ENCODE peak calls at places on chromosomes 3 and 15, in ten cellular contexts. Z is lung, G is psoas muscle, O is fibroblast of lung, A is A549, H is cardiac fibroblast, I is astrocyte of the spinal cord, S is foreskin fibroblast, F is breast epithelium, T is left ventricle myocardium inferior. Q is an unnamed sample.

GRCh38 chr15:72521682-72522081 is 47.6 kb downstream of the ARIH1 start:
- DNase-seq in Z (no peak), G (no peak), O (peak), A (no peak), H (peak), I (peak), S (peak), F (no peak), T (no peak), Q (no peak)

GRCh38 chr3:90092994-90093393 is 985.6 kb downstream of the EPHA3 start:
- DNase-seq in Z (no peak), G (no peak), O (peak), A (no peak), H (peak), I (peak), S (peak), F (no peak), T (no peak), Q (no peak)

GRCh38 chr3:173584834-173585831 is 187.6 kb downstream of the NLGN1 start:
- DNase-seq in Z (no peak), G (no peak), O (peak), A (no peak), H (peak), I (peak), S (peak), F (no peak), T (peak), Q (no peak)

GRCh38 chr3:186277268-186277909 is 84.6 kb downstream of the DGKG start:
- DNase-seq in Z (no peak), G (no peak), O (peak), A (no peak), H (peak), I (peak), S (peak), F (no peak), T (no peak), Q (no peak)

GRCh38 chr3:63159764-63160163 is 118.3 kb upstream of the SYNPR start:
- DNase-seq in Z (no peak), G (no peak), O (no peak), A (no peak), H (no peak), I (no peak), S (no peak), F (no peak), T (no peak), Q (no peak)

GRCh38 chr3:71173421-71173975 is 410.0 kb downstream of the FOXP1 start:
- DNase-seq in Z (no peak), G (no peak), O (peak), A (no peak), H (peak), I (peak), S (peak), F (no peak), T (no peak), Q (peak)

GRCh38 chr15:58348095-58348812 is 83.5 kb upstream of the LIPC start:
- DNase-seq in Z (no peak), G (no peak), O (no peak), A (no peak), H (no peak), I (no peak), S (no peak), F (no peak), T (no peak), Q (no peak)

GRCh38 chr3:119669906-119670570 is 7.2 kb downstream of the COX17 start:
- DNase-seq in Z (no peak), G (no peak), O (peak), A (no peak), H (peak), I (no peak), S (peak), F (no peak), T (no peak), Q (no peak)

GRCh38 chr3:49859576-49860305 is 3.4 kb upstream of the TRAIP start:
- DNase-seq in Z (no peak), G (no peak), O (no peak), A (no peak), H (no peak), I (no peak), S (no peak), F (no peak), T (no peak), Q (no peak)

GRCh38 chr3:11306815-11307589 is 34.8 kb downstream of the ATG7 start:
- DNase-seq in Z (no peak), G (no peak), O (no peak), A (no peak), H (peak), I (peak), S (no peak), F (no peak), T (no peak), Q (no peak)

GRCh38 chr15:51076142-51076897 is 18.4 kb downstream of the TNFAIP8L3 start:
- DNase-seq in Z (no peak), G (no peak), O (no peak), A (no peak), H (no peak), I (no peak), S (no peak), F (no peak), T (no peak), Q (no peak)

GRCh38 chr3:141575879-141576743 is 89.3 kb downstream of the RASA2 start:
- DNase-seq in Z (no peak), G (no peak), O (peak), A (peak), H (peak), I (peak), S (peak), F (no peak), T (no peak), Q (no peak)

GRCh38 chr3:64399205-64399800 is 174.0 kb upstream of the PRICKLE2 start:
- DNase-seq in Z (no peak), G (no peak), O (peak), A (peak), H (peak), I (peak), S (peak), F (no peak), T (no peak), Q (no peak)

GRCh38 chr3:134312873-134313838 is 61.1 kb downstream of the AMOTL2 start:
- DNase-seq in Z (peak), G (peak), O (peak), A (no peak), H (peak), I (peak), S (peak), F (peak), T (peak), Q (no peak)

GRCh38 chr3:52248165-52248541 is 2.6 kb downstream of the PPM1M start:
- DNase-seq in Z (no peak), G (no peak), O (no peak), A (no peak), H (no peak), I (no peak), S (no peak), F (no peak), T (no peak), Q (no peak)

GRCh38 chr3:182910939-182911781 is 69.2 kb downstream of the DCUN1D1 start:
- DNase-seq in Z (no peak), G (no peak), O (no peak), A (no peak), H (no peak), I (no peak), S (no peak), F (no peak), T (no peak), Q (no peak)

GRCh38 chr3:182912476-182912875 is 67.9 kb downstream of the DCUN1D1 start:
- DNase-seq in Z (no peak), G (no peak), O (no peak), A (no peak), H (no peak), I (no peak), S (no peak), F (no peak), T (no peak), Q (no peak)

GRCh38 chr3:182908471-182908870 is 71.9 kb downstream of the DCUN1D1 start:
- DNase-seq in Z (no peak), G (no peak), O (peak), A (no peak), H (no peak), I (no peak), S (peak), F (no peak), T (no peak), Q (no peak)

GRCh38 chr3:182911782-182912111 is 68.6 kb downstream of the DCUN1D1 start:
- DNase-seq in Z (no peak), G (no peak), O (no peak), A (no peak), H (no peak), I (no peak), S (no peak), F (no peak), T (no peak), Q (no peak)

DNA sequence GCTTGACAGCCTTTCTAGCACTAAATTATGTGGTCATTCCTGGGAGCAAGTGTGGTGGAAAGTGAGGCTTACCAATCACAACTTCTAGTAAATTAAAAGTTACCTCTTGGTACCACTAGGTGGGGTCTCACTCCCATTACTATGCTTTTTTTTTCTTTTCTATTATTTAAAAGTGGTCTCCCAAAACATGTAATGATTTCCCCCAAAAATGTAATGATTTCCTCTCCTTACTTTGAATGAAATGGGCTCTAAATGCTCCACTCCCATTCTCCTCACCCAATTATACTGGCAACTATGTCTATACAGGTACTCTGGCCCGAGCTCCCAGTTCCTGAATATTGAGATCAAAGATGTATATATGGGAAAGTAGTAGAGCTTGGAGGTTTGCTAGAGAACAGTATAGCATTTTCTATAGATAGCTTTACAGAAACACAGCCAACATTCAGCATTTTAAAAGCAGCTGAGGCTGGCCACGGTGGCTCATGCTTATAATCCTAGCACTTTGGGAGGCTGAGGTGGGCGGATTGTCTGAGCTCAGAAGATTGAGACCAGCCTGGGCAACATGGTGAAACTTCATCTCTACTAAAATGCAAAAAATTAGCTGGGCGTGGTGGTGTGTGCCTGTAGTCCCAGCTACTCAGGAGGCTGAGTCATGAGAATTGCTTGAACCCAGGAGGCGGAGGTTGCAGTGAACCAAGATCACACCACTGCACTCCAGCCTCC is 70.9 kb downstream of the DCUN1D1 start:
- DNase-seq in Z (no peak), G (no peak), O (peak), A (peak), H (peak), I (peak), S (peak), F (no peak), T (no peak), Q (peak)
- TF ChIP-seq CTCF in Z (no peak), G (peak), O (peak), A (peak), H (peak), I (peak), S (peak), F (no peak), T (peak), Q (peak)

GRCh38 chr15:92908369-92909057 is 8.4 kb downstream of the CHD2 start:
- DNase-seq in Z (no peak), G (no peak), O (no peak), A (no peak), H (no peak), I (no peak), S (no peak), F (no peak), T (no peak), Q (no peak)
- H3K4me3 ChIP-seq in Z (no peak), G (peak), O (peak), A (peak), H (peak), I (peak), S (no peak), F (peak), T (peak), Q (peak)

GRCh38 chr3:72996121-72996472 is 514 bp upstream of the PPP4R2 start:
- DNase-seq in Z (no peak), G (peak), O (no peak), A (no peak), H (no peak), I (no peak), S (no peak), F (no peak), T (peak), Q (no peak)

GRCh38 chr3:72995337-72995736 is 1.3 kb upstream of the PPP4R2 start:
- DNase-seq in Z (no peak), G (no peak), O (no peak), A (no peak), H (no peak), I (no peak), S (no peak), F (no peak), T (no peak), Q (no peak)

GRCh38 chr3:72998489-72998888 is 1.9 kb downstream of the PPP4R2 start:
- DNase-seq in Z (no peak), G (no peak), O (peak), A (no peak), H (peak), I (no peak), S (no peak), F (no peak), T (no peak), Q (no peak)

GRCh38 chr3:72996473-72997333 is at the start of gene PPP4R2:
- DNase-seq in Z (peak), G (peak), O (peak), A (peak), H (peak), I (peak), S (peak), F (peak), T (peak), Q (no peak)

DNA sequence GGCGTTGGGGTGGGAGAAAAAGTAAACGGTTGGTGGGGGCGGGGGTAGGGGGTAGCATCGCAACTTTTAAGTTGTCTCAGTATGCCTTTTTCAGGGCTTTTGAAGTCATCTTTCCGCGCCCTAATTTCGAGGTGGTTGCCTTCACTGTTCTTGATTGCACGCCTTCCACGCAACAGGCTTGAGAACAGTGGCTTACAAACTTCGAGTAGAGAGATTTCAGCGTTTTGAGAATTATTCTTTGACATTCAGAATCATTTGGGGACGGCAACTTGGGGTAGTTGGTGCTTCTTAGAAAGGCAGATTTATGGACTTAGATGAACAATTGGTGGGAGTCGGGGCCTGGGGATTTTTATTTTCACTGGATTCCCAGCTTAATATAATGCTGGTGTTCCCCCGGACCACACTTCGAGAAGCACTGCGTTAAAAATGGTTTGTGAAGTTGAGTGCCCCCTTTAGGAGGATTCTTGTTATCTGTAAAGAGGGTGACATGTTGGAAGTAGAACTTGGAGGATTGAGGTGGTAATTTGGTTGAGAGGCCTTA is 880 bp downstream of the PPP4R2 start:
- DNase-seq in Z (no peak), G (no peak), O (peak), A (peak), H (peak), I (peak), S (peak), F (no peak), T (no peak), Q (peak)
- TF ChIP-seq CTCF in Z (no peak), G (peak), O (peak), A (peak), H (peak), I (peak), S (peak), F (no peak), T (peak), Q (peak)

GRCh38 chr3:27714692-27715453 is 7.2 kb downstream of the EOMES start:
- DNase-seq in Z (no peak), G (no peak), O (no peak), A (no peak), H (no peak), I (no peak), S (peak), F (no peak), T (no peak), Q (no peak)
- H3K4me3 ChIP-seq in Z (no peak), G (peak), O (peak), A (peak), H (no peak), I (no peak), S (peak), F (no peak), T (peak), Q (peak)

DNA sequence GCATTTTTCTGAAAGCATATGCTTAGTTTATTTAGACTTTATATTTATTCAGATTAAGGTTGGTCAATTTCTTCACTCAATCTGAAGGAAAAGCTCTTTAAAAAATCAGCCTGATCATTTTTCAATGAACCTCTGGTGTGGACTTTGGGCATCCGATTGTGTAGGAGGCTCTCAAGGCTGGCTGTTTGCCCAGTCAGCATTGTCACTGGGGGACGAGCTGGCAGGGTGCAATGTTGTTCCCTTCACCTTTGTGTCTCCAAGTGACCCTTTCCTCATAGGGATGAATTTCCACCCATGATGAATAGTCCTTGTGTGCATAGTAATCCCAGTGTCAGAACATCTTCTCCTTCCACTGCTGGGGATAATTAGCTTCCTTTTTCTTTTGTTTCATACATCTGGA is 102.5 kb downstream of the CHRNA7 start:
- DNase-seq in Z (no peak), G (no peak), O (no peak), A (no peak), H (no peak), I (no peak), S (no peak), F (no peak), T (no peak), Q (no peak)
- TF ChIP-seq CTCF in Z (no peak), G (no peak), O (no peak), A (no peak), H (no peak), I (no peak), S (no peak), F (no peak), T (no peak), Q (no peak)

GRCh38 chr3:4515896-4516295 is 22.7 kb downstream of the ITPR1 start:
- DNase-seq in Z (no peak), G (no peak), O (no peak), A (no peak), H (no peak), I (no peak), S (no peak), F (no peak), T (no peak), Q (no peak)
- H3K4me3 ChIP-seq in Z (no peak), G (no peak), O (no peak), A (no peak), H (no peak), I (no peak), S (no peak), F (no peak), T (no peak), Q (no peak)

DNA sequence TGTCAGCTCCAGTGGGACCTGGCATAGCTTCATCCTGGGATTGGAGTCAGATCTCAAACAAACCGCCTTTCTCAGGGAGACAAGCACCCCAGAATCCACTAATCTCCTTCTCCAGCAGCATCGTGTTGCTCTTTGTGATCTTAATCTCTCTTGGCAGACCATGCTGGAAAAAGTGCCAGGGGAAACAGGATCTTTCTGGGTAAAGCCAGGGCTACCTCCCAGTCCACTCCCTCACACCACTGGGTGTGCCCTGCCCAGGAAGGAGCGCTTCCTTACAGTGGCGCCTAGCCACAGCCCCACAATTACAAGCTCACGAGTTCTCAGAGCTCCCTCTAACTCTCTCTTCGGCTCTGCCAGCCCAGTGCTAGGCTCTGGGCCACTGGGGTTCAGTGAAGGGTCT is 32.2 kb downstream of the RPLP1 start:
- DNase-seq in Z (no peak), G (no peak), O (no peak), A (no peak), H (no peak), I (no peak), S (no peak), F (peak), T (no peak), Q (no peak)
- TF ChIP-seq CTCF in Z (no peak), G (no peak), O (no peak), A (no peak), H (no peak), I (no peak), S (no peak), F (no peak), T (no peak), Q (no peak)

DNA sequence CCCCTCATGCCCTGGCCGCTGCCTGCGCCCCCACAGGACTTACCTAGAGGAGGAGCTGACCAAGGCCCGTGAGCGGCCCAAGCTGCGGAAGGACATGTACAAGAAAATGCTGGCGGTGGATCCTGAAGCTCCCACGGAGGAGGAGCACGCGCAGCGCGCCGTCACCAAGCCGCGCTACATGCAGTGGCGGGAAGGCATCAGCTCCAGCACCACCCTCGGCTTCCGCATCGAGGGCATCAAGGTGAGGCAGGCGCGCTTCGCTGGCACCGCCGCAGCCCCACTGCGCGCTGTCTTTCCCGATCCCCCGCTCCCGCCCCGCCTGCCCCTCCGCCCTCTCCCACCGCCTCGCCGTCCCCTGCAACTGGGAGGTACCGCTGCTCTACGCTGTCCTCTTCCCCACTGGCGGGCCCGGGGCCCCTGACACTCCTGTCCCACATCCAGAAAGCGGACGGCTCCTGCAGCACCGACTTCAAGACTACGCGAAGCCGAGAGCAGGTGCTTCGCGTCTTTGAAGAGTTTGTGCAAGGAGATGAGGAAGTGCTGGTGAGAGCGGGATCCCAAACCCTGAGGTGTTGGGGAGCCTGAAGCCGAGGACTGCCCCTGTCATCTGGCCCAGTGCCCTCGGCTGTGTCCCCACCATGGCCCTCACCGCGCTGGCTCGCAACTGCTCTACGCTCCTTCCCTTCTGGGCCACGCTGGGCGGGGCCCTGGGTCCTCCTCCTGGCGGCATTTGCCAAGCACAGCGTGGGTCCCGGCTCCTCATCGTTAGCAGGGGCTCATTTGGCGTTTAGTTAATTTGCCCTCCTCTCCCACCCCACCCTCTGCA is 8.5 kb downstream of the ITPKA start:
- DNase-seq in Z (no peak), G (no peak), O (no peak), A (no peak), H (no peak), I (no peak), S (peak), F (no peak), T (no peak), Q (no peak)
- H3K4me3 ChIP-seq in Z (no peak), G (peak), O (peak), A (no peak), H (no peak), I (no peak), S (no peak), F (peak), T (peak), Q (no peak)